ENCODE peak calls at places on chromosomes 2 and 18, in four cellular contexts. K, A, M and I are unnamed samples.

GRCh38 chr2:145595296-145595695 is 1075.4 kb upstream of the ZEB2 start:
- DNase-seq in K (no peak), A (peak; percentile 15), M (no peak), I (peak; percentile 21)

GRCh38 chr18:22816266-22817176 is 116.6 kb upstream of the RBBP8 start:
- DNase-seq in K (no peak), A (no peak), M (no peak), I (no peak)

GRCh38 chr18:3029215-3029972 is 16.4 kb upstream of the LPIN2 start:
- DNase-seq in K (no peak), A (peak; percentile 72), M (no peak), I (no peak)

GRCh38 chr2:102082591-102083586 is 59.7 kb upstream of the IL1R1 start:
- DNase-seq in K (no peak), A (peak; percentile 81), M (no peak), I (peak; percentile 88)

GRCh38 chr18:12403601-12404506 is 3.9 kb upstream of the PRELID3A start:
- DNase-seq in K (no peak), A (peak; percentile 71), M (no peak), I (peak; percentile 77)

GRCh38 chr2:64210816-64211215 is 66.6 kb upstream of the PELI1 start:
- DNase-seq in K (no peak), A (no peak), M (no peak), I (peak; percentile 99)

GRCh38 chr2:2567776-2568175 is 236.7 kb upstream of the MYT1L start:
- DNase-seq in K (no peak), A (no peak), M (no peak), I (no peak)

GRCh38 chr2:70820499-70820898 is at the start of gene CLEC4F:
- DNase-seq in K (no peak), A (no peak), M (no peak), I (no peak)

GRCh38 chr2:215718426-215718825 is 282.6 kb upstream of the FN1 start:
- DNase-seq in K (no peak), A (peak; percentile 30), M (no peak), I (no peak)

GRCh38 chr2:8135051-8135675 is 546.7 kb upstream of the ID2 start:
- DNase-seq in K (no peak), A (no peak), M (no peak), I (no peak)

GRCh38 chr2:15111718-15112117 is 449.4 kb downstream of the NBAS start:
- DNase-seq in K (no peak), A (no peak), M (no peak), I (no peak)

GRCh38 chr18:3664563-3665178 is 214.7 kb downstream of the TGIF1 start:
- DNase-seq in K (peak; percentile 77), A (peak; percentile 17), M (no peak), I (no peak)

GRCh38 chr2:158817596-158817995 is 22.5 kb downstream of the DAPL1 start:
- DNase-seq in K (no peak), A (no peak), M (no peak), I (no peak)

GRCh38 chr2:159093496-159093895 is 125.1 kb downstream of the TANC1 start:
- DNase-seq in K (no peak), A (no peak), M (no peak), I (no peak)

GRCh38 chr2:9474361-9475117 is at the start of gene IAH1:
- DNase-seq in K (peak; percentile 36), A (peak; percentile 43), M (peak; percentile 81), I (peak; percentile 49)

GRCh38 chr2:220572385-220572784 is 945.0 kb downstream of the SLC4A3 start:
- DNase-seq in K (no peak), A (no peak), M (no peak), I (peak; percentile 10)

GRCh38 chr2:68807821-68808266 is 63.4 kb downstream of the BMP10 start:
- DNase-seq in K (peak; percentile 19), A (peak; percentile 41), M (no peak), I (peak; percentile 95)

GRCh38 chr18:4107049-4107459 is 348.1 kb downstream of the DLGAP1 start:
- DNase-seq in K (peak; percentile 12), A (no peak), M (no peak), I (no peak)

GRCh38 chr2:176553685-176554106 is 284.5 kb downstream of the MTX2 start:
- DNase-seq in K (peak; percentile 57), A (peak; percentile 86), M (peak; percentile 73), I (peak; percentile 43)